ENCODE peak calls at places on chromosomes 6 and 20, in ten cellular contexts. U is hepatocyte, M is SK-N-SH, Y is right lobe of liver, S is left lung, Q is cardiac muscle cell, P is transverse colon, R is ovary, T is A673, X is IMR-90. H is an unnamed sample.

GRCh38 chr6:64010010-64010409 is 374.4 kb downstream of the PHF3 start:
- DNase-seq in S (no peak), Y (no peak), X (no peak), P (no peak), Q (no peak), M (no peak), U (no peak), R (no peak), T (no peak), H (no peak)

GRCh38 chr20:49433387-49433786 is 49.1 kb downstream of the KCNB1 start:
- DNase-seq in U (no peak), P (no peak), Y (no peak), S (no peak), M (peak; percentile 35), R (no peak), T (no peak), Q (no peak), X (no peak), H (no peak)

GRCh38 chr20:38139919-38140753 is 24.9 kb downstream of the TGM2 start:
- DNase-seq in S (peak; percentile 63), R (peak; percentile 19), M (peak; percentile 84), X (no peak), Q (no peak), P (peak; percentile 47), T (peak; percentile 74), Y (no peak), U (peak; percentile 35), H (no peak)

GRCh38 chr6:111823831-111824607 is 49.2 kb downstream of the FYN start:
- DNase-seq in U (no peak), S (no peak), T (no peak), R (no peak), Y (no peak), M (no peak), X (peak; percentile 86), Q (no peak), P (no peak), H (no peak)

GRCh38 chr6:139846538-139847321 is 472.3 kb upstream of the CITED2 start:
- DNase-seq in X (no peak), U (peak; percentile 54), T (no peak), Q (peak; percentile 17), S (no peak), R (no peak), Y (no peak), M (no peak), P (peak; percentile 47), H (peak; percentile 6)

GRCh38 chr6:18528084-18528743 is 141.1 kb downstream of the RNF144B start:
- DNase-seq in U (peak; percentile 13), X (peak; percentile 13), M (peak; percentile 27), R (no peak), P (no peak), T (peak; percentile 80), S (no peak), Q (no peak), Y (no peak), H (no peak)

GRCh38 chr6:149831380-149831820 is 32.8 kb downstream of the LRP11 start:
- DNase-seq in Y (no peak), T (no peak), U (no peak), S (no peak), X (no peak), R (no peak), M (no peak), P (no peak), Q (no peak), H (no peak)

GRCh38 chr6:159983641-159984080 is 14.8 kb downstream of the IGF2R start:
- DNase-seq in Y (no peak), R (no peak), X (peak; percentile 51), P (no peak), Q (no peak), S (no peak), T (no peak), U (no peak), M (no peak), H (no peak)

GRCh38 chr6:41009669-41010068 is 29.4 kb downstream of the UNC5CL start:
- DNase-seq in T (no peak), S (no peak), X (no peak), U (no peak), R (no peak), M (no peak), Y (no peak), Q (no peak), P (no peak), H (no peak)

GRCh38 chr20:19789446-19789845 is 31.4 kb downstream of the RIN2 start:
- DNase-seq in Q (no peak), U (no peak), S (no peak), Y (no peak), X (no peak), M (no peak), T (peak; percentile 42), P (no peak), R (no peak), H (no peak)

GRCh38 chr20:47428164-47428563 is 71.7 kb upstream of the ZMYND8 start:
- DNase-seq in S (no peak), M (no peak), U (no peak), P (no peak), R (no peak), X (no peak), Q (no peak), T (no peak), Y (no peak), H (no peak)

GRCh38 chr20:47429409-47429808 is 72.3 kb upstream of the NCOA3 start:
- DNase-seq in Y (no peak), M (no peak), X (no peak), Q (no peak), P (no peak), R (no peak), T (no peak), S (no peak), U (no peak), H (no peak)

GRCh38 chr20:47432251-47433210 is 69.2 kb upstream of the NCOA3 start:
- DNase-seq in X (peak; percentile 19), R (no peak), S (no peak), U (no peak), T (no peak), M (no peak), Y (no peak), P (no peak), Q (no peak), H (no peak)

GRCh38 chr20:47428851-47429336 is 72.4 kb upstream of the ZMYND8 start:
- DNase-seq in P (no peak), T (no peak), X (no peak), M (no peak), Q (no peak), S (no peak), R (no peak), Y (no peak), U (no peak), H (no peak)

DNA sequence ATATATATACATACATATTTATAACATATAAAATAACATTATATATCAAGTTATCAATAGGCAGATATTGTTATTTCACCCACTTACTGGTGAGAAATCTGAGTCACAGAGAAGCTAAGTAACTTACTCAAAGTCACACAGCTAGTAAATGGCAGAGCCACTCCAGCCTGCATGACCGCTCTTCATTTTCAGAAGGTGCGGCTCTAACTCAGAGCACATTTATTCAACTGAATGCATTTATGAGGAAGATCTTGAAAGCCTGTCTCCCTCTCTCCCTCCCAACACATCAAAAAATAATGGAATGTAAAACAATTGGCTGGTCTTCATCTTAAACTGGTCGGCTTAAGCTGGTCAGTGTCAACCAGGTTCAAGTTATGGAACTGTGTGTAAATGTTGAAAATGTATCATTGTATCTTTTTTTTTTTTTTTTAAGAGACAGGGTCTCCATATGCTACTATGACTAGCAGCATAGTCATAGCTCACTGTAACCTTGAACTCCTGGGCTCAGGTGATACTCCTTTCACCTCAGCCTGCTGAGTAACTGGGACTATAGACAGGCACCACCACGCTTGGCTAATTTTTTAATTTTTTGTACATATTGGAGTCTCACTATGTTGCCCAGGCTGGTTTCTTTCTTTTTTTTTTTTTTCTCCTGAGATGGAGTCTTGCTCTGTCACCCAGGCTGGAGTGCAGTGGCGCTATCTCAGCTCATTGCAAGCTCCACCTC is 70.7 kb upstream of the NCOA3 start:
- DNase-seq in U (no peak), X (no peak), S (no peak), M (no peak), P (no peak), T (no peak), Y (no peak), R (no peak), Q (no peak), H (no peak)
- H3K27ac ChIP-seq in U (no peak overlapping the region), X (no peak overlapping the region), S (no peak overlapping the region), M (no peak overlapping the region), P (no peak overlapping the region), T (no peak overlapping the region), Y (no peak overlapping the region), R (no peak overlapping the region), Q (no peak overlapping the region), H (no peak overlapping the region)

GRCh38 chr6:1313755-1314503 is 2.0 kb downstream of the FOXQ1 start:
- DNase-seq in S (peak; percentile 87), U (peak; percentile 87), X (no peak), R (no peak), P (peak; percentile 63), Y (peak; percentile 76), M (peak; percentile 70), Q (peak; percentile 56), T (no peak), H (peak; percentile 76)
- TF ChIP-seq CTCF in S (peak; percentile 48), U (peak; percentile 43), X (peak; percentile 45), R (no peak), P (peak; percentile 49), Y (peak; percentile 70), M (peak; percentile 27), Q (peak; percentile 21), T (no peak), H (peak; percentile 89)

DNA sequence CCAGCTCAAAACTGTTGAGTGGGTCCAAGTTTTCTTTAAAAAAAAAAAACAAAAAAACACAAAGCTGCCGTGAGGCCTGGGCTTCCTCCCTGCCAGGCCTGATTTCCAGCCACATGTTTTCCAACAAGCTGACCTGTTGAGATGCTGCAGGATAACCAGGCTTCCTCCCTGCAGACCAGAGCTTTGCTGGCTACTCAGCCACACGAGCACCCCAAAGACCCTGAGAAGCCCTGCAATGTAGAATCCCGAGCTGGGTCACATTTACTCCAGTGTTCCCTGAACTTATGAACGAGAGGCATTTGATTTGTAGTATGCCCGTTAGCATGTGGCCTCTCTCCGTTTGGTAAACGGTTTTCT is 3.9 kb downstream of the SIRPA start:
- DNase-seq in T (no peak), Y (no peak), P (no peak), Q (no peak), S (no peak), X (no peak), M (peak; percentile 53), U (no peak), R (no peak), H (no peak)
- H3K27ac ChIP-seq in T (peak overlapping the region; percentile 60), Y (no peak overlapping the region), P (no peak overlapping the region), Q (peak overlapping the region; percentile 69), S (peak overlapping the region; percentile 28), X (no peak overlapping the region), M (no peak overlapping the region), U (no peak overlapping the region), R (no peak overlapping the region), H (no peak overlapping the region)

GRCh38 chr6:54697423-54697822 is 149.1 kb upstream of the FAM83B start:
- DNase-seq in S (no peak), X (peak; percentile 16), Q (no peak), T (peak; percentile 46), U (no peak), Y (no peak), M (no peak), R (no peak), P (no peak), H (no peak)
- TF ChIP-seq CTCF in S (no peak), X (peak; percentile 43), Q (peak; percentile 16), T (peak; percentile 47), U (peak; percentile 43), Y (peak; percentile 51), M (peak; percentile 24), R (no peak), P (peak; percentile 14), H (peak; percentile 0)

H was measured in WERI-Rb-1.